ENCODE peak calls at places on chromosome 10, in five cellular contexts. G is K562, U is HepG2, J is GM12891, A is GM12892. V is an unnamed sample.
A peak's percentile ranks its signal among the peaks of the same experiment; 100 is the strongest.

GRCh38 chr10:134205-134742 is 981 bp upstream of the ZMYND11 start:
- DNase-seq in J (peak; percentile 12), U (no peak), G (no peak), A (no peak), V (no peak)

GRCh38 chr10:24988831-24989769 is 26.9 kb downstream of the ENKUR start:
- DNase-seq in G (peak; percentile 35), A (no peak), U (no peak), J (no peak), V (no peak)

GRCh38 chr10:16384064-16384463 is 52.7 kb upstream of the PTER start:
- DNase-seq in J (no peak), U (no peak), G (no peak), A (no peak), V (no peak)

GRCh38 chr10:120392245-120392644 is 64.8 kb upstream of the PLPP4 start:
- DNase-seq in U (no peak), J (no peak), G (no peak), A (no peak), V (no peak)

GRCh38 chr10:28181478-28182096 is 121.3 kb downstream of the MPP7 start:
- DNase-seq in J (no peak), U (no peak), A (no peak), G (no peak), V (no peak)

GRCh38 chr10:49050338-49050737 is 65.0 kb downstream of the VSTM4 start:
- DNase-seq in A (no peak), U (no peak), J (no peak), G (no peak), V (no peak)

GRCh38 chr10:93916257-93917063 is 22.7 kb downstream of the SLC35G1 start:
- DNase-seq in U (peak; percentile 34), J (no peak), A (no peak), G (no peak), V (peak; percentile 34)

GRCh38 chr10:117005454-117006055 is 568 bp upstream of the SHTN1 start:
- DNase-seq in A (peak; percentile 7), J (no peak), G (peak; percentile 25), U (peak; percentile 37), V (no peak)

GRCh38 chr10:5272065-5272803 is 75.6 kb downstream of the AKR1C4 start:
- DNase-seq in A (no peak), U (no peak), G (no peak), J (no peak), V (no peak)

GRCh38 chr10:59585046-59585700 is 124.5 kb downstream of the SLC16A9 start:
- DNase-seq in J (no peak), A (no peak), G (no peak), U (no peak), V (peak; percentile 29)
- TF ChIP-seq TAF1 in J (no peak), A (no peak), G (no peak), U (no peak), V (no peak)

GRCh38 chr10:112132429-112132828 is 51.1 kb downstream of the GPAM start:
- DNase-seq in G (no peak), J (no peak), A (no peak), U (no peak), V (no peak)

GRCh38 chr10:112135604-112136003 is 48.0 kb downstream of the GPAM start:
- DNase-seq in G (no peak), A (no peak), J (no peak), U (no peak), V (no peak)

GRCh38 chr10:112131996-112132395 is 51.6 kb downstream of the GPAM start:
- DNase-seq in G (no peak), J (no peak), A (no peak), U (no peak), V (peak; percentile 35)

GRCh38 chr10:112126901-112127300 is 56.7 kb downstream of the GPAM start:
- DNase-seq in G (no peak), J (no peak), A (no peak), U (no peak), V (no peak)

DNA sequence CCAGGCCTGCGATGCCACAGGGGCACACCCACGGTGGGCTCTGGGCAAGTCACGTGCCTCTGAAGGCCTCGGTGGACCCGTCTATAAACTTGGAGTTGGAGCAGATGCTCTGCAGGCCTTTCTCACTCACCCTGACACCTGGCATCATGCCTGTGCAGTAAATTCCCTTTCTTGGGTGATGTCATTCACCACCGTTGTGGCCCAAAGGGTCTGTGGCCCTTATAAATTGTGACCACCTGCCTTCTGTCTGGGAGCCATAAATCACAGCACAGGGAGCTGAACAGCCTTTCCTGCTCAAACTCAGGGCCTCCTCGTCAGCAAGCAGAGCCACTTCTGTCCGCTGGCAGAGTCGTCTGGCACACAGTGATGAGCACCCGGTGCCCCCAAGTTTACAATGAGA is 52.2 kb downstream of the GPAM start:
- DNase-seq in U (no peak), A (no peak), J (no peak), G (no peak), V (no peak)
- TF ChIP-seq TAF1 in U (no peak), A (no peak), J (no peak), G (no peak), V (no peak)

DNA sequence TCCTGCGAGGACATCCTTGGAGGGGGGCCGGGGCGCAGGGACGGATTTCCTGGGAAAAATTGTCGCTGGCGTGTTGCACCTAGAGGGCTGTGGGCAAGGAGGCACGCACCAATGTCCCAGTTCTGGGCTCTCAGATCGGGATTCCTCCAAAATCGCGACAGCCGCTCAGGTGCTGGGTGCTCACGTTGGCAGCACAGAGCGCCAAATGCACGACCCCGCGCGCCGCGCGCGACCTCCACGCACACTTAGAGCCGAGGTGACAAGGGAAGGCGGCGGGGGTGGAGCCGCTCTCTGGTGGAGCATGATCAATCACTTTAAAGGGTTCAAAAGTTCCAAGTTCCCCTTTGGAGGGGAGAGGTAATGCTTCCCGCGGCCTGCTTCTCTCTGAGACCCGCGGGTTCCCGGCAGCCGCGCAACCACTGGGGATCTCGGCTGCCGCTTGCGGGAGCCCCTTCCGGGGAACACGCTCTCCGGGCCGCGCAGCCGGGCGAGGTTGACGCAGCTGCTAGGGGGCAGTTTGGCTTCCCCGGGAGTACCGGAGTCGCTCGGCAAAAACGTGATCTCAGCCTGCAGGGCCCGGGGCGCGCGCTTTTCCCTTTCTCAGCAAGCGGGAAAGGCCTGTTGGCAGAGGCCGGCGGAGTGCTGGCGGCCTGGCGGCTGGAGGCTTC is 25.4 kb downstream of the SKIDA1 start:
- DNase-seq in G (no peak), U (no peak), J (no peak), A (no peak), V (no peak)
- TF ChIP-seq TAF1 in G (no peak), U (no peak), J (no peak), A (no peak), V (no peak)

DNA sequence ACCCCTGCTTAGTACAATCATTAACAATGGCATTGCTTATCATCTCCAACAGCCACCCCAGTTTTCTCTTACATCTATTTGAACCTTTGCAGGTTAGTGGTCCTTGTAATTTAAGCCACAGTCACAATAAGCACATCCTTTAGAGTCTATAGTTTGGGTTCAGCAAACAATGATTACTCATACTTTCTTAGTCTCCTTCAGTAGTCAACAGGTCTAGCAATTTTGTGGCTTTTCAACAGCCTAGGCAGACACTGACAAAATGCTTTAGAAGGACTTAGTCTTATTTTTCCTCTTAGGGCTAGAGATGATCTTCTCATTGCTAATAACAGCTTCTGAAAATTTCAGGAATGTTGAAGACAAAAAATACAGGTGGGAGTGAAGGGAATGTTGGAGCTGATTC is 32.3 kb upstream of the FAM204A start:
- DNase-seq in G (no peak), A (no peak), J (no peak), U (no peak), V (no peak)
- TF ChIP-seq TAF1 in G (no peak), A (no peak), J (no peak), U (no peak), V (no peak)

DNA sequence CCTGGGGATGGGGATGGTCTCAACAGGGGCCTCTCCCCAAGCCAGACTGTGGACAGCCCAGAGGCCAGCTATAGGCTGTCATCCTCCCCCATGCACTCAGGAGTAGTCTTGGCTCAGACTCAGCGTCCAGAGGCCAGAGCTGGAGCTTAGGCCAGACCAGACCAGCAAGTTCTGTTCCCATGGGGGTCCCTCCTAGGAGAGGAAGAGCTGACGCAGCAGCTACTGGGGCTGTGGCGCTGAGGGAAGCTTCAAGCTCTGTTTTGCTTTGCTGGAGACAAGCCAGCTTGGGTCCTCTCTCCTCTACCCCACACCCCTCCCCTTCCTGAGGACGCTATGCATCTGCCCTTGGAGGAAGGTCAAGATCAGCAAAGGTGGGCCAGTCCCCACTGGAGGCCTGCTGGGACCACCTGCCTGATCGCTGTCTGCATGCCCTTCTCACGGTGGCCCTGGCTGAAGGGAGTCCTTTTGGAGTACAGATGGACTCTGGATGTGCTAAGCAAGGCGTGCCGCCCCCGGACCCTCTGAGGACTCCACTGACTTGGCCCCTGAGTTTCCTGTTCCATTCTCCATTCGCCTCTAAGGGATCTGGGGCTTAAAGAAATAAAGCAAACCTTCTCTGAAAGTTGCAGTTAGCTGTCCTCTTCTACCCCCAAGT is 2.6 kb downstream of the TBATA start:
- DNase-seq in A (no peak), J (no peak), G (no peak), U (no peak), V (peak; percentile 4)
- TF ChIP-seq TAF1 in A (no peak), J (no peak), G (no peak), U (no peak), V (no peak)

DNA sequence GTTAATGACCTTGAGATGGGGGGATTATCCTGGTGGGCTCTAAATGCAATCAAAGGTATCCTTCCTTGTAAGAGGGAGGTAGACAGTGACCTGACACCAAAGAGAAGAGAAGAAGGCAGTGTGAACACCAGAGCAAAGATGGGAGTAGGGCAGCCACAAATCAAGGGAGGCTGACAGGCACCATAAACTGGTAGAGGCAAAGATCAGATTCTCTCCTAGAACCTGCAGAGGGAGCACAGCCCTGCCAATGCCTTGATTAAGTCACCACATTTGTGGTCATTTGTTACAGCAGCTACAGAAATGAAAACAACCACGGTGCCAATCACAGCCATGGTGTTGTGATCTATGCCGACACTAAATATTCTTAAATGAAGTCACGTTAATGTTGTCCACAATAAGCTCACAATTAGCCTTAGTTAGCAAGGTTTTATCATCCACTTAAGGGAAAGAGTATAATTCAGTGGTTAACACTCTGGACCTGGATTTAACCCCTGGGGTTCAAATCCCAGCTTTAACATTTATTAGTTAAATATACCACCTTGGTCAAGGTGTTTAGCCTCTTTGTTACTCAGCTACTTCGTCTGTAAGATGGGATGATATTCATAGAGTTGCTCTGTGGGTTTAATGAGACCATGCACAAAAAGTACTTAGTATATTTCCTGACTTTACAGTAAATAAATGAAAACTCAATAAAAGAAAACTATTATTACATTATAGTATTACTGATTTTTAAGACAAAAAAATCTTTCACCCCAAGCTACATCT is 70.8 kb downstream of the SGMS1 start:
- DNase-seq in J (no peak), G (no peak), U (no peak), A (no peak), V (no peak)
- TF ChIP-seq TAF1 in J (no peak), G (no peak), U (no peak), A (no peak), V (no peak)

DNA sequence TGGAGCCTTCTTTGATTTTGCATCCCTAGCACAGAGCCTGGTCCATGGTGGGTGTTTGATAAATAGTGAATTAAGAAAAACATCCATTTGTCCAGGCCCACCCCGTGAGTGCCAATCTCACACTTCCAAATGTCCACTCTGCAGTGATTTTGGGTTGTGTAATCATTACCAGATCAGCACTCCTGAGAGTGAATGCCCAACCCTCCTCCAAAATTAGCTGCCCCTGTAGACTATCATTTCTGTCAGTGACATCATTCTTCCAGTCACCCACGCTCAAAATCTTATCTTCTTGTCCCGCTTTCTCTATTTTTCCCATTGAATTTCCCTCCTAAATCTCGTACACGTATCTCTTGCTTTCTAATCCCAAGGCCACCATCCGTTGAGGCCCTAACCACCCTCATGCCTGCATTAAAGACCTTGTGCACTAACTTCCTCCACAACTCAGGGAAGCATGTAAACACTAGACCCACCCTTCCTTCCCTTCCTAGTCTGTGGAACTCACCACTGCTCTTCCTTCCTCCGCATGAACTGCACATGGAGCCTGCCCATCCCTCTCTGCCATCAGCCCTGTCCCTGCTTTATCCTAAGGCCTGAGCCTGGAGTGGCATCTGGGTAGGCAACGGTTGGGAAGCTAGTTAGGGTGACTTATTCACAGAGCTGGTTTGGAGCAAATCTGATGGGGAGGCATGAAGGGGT is 32.8 kb downstream of the PIK3AP1 start:
- DNase-seq in G (no peak), U (no peak), J (no peak), A (no peak), V (no peak)
- TF ChIP-seq TAF1 in G (no peak), U (no peak), J (no peak), A (no peak), V (no peak)

GRCh38 chr10:102299873-102300272 is 54.5 kb downstream of the GBF1 start:
- DNase-seq in J (no peak), U (no peak), G (no peak), A (no peak), V (no peak)
- TF ChIP-seq TAF1 in J (no peak), U (no peak), G (no peak), A (no peak), V (no peak)

V was measured in SK-N-SH.